ENCODE peak calls at places on chromosome 16, in eight cellular contexts. V is Panc1; D is vagina; Y is transverse colon; K is CD8-positive, alpha-beta T cell; O is A549; T is left ventricle myocardium inferior; B is brain microvascular endothelial cell. I is an unnamed sample.

GRCh38 chr16:3490911-3491629 is 4.2 kb downstream of the C16orf90 start:
- DNase-seq in V (no peak), D (no peak), Y (no peak), K (no peak), O (no peak), T (no peak), B (no peak), I (no peak)

GRCh38 chr16:57801856-57802634 is at the start of gene KIFC3:
- DNase-seq in V (no peak), D (no peak), Y (peak; percentile 74), K (peak; percentile 62), O (peak; percentile 80), T (peak; percentile 88), B (peak; percentile 79), I (peak; percentile 91)

GRCh38 chr16:23670137-23670776 is 8.4 kb upstream of the PLK1 start:
- DNase-seq in V (no peak), D (no peak), Y (no peak), K (no peak), O (no peak), T (no peak), B (peak; percentile 79), I (no peak)

GRCh38 chr16:69799601-69800000 is 37.5 kb downstream of the WWP2 start:
- DNase-seq in V (no peak), D (no peak), Y (no peak), K (no peak), O (no peak), T (no peak), B (no peak), I (no peak)

GRCh38 chr16:48081656-48082055 is 74.1 kb downstream of the ABCC12 start:
- DNase-seq in V (peak; percentile 4), D (no peak), Y (no peak), K (no peak), O (peak; percentile 78), T (no peak), B (peak; percentile 78), I (no peak)

GRCh38 chr16:82660078-82660645 is 33.4 kb downstream of the CDH13 start:
- DNase-seq in V (no peak), D (no peak), Y (no peak), K (no peak), O (no peak), T (no peak), B (peak; percentile 72), I (peak; percentile 45)

GRCh38 chr16:85650864-85651811 is 37.6 kb downstream of the GINS2 start:
- DNase-seq in V (no peak), D (no peak), Y (no peak), K (no peak), O (no peak), T (peak; percentile 47), B (no peak), I (no peak)

GRCh38 chr16:4734730-4735575 is 616 bp downstream of the DNAAF8 start:
- DNase-seq in V (peak; percentile 17), D (no peak), Y (peak; percentile 93), K (peak; percentile 96), O (peak; percentile 73), T (peak; percentile 91), B (peak; percentile 87), I (peak; percentile 94)

GRCh38 chr16:79532785-79533184 is 67.8 kb downstream of the MAF start:
- DNase-seq in V (no peak), D (no peak), Y (no peak), K (no peak), O (no peak), T (no peak), B (no peak), I (no peak)

GRCh38 chr16:79533292-79533691 is 67.2 kb downstream of the MAF start:
- DNase-seq in V (no peak), D (no peak), Y (no peak), K (no peak), O (no peak), T (no peak), B (no peak), I (no peak)

GRCh38 chr16:79535130-79535529 is 65.4 kb downstream of the MAF start:
- DNase-seq in V (no peak), D (no peak), Y (no peak), K (no peak), O (no peak), T (no peak), B (no peak), I (no peak)

GRCh38 chr16:79536958-79537357 is 63.6 kb downstream of the MAF start:
- DNase-seq in V (no peak), D (no peak), Y (no peak), K (no peak), O (no peak), T (no peak), B (no peak), I (no peak)

DNA sequence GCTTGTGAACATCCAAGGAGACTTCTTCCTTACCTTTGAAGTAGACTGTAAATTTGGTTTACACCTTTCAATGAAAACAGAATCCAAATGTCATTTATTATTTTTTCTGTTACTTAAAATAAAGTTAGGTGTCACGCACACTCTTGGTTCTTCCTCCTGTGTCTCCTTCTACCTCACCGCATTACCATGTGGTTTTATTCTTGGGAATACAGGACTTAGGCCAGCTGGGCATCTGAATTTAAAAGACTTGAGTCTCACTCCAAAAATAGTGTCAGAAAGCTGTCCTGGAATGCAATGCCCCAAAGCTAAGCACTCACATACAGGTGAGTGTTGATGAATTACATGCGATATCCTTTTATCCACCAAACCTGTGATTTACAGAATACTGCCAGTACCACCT is 66.4 kb downstream of the MAF start:
- DNase-seq in V (no peak), D (no peak), Y (no peak), K (no peak), O (no peak), T (no peak), B (no peak), I (no peak)
- H3K27ac ChIP-seq in V (no peak overlapping the region), D (no peak overlapping the region), Y (no peak overlapping the region), K (no peak overlapping the region), O (no peak overlapping the region), T (no peak overlapping the region), B (no peak overlapping the region), I (no peak overlapping the region)

GRCh38 chr16:397736-398332 is 835 bp downstream of the NME4 start:
- DNase-seq in V (no peak), D (peak; percentile 95), Y (peak; percentile 81), K (no peak), O (peak; percentile 86), T (peak; percentile 74), B (peak; percentile 50), I (peak; percentile 60)

GRCh38 chr16:399278-400019 is 2.2 kb upstream of the DECR2 start:
- DNase-seq in V (no peak), D (no peak), Y (no peak), K (no peak), O (peak; percentile 19), T (no peak), B (no peak), I (no peak)

GRCh38 chr16:401468-402348 is at the start of gene DECR2:
- DNase-seq in V (no peak), D (peak; percentile 97), Y (peak; percentile 98), K (peak; percentile 100), O (peak; percentile 93), T (peak; percentile 98), B (peak; percentile 89), I (peak; percentile 98)

GRCh38 chr16:398551-399277 is 1.7 kb downstream of the NME4 start:
- DNase-seq in V (no peak), D (no peak), Y (no peak), K (no peak), O (no peak), T (no peak), B (no peak), I (no peak)

GRCh38 chr16:400061-400540 is 1.6 kb upstream of the DECR2 start:
- DNase-seq in V (no peak), D (no peak), Y (no peak), K (no peak), O (peak; percentile 28), T (no peak), B (no peak), I (no peak)
- H3K4me3 ChIP-seq in V (peak overlapping the region; percentile 67), D (no peak overlapping the region), Y (no peak overlapping the region), K (no peak overlapping the region), O (peak overlapping the region; percentile 64), T (peak overlapping the region; percentile 80), B (peak overlapping the region; percentile 77), I (peak overlapping the region; percentile 74)

GRCh38 chr16:68131813-68132706 is 46.9 kb downstream of the NFATC3 start:
- DNase-seq in V (no peak), D (no peak), Y (no peak), K (no peak), O (no peak), T (no peak), B (no peak), I (no peak)

GRCh38 chr16:68130520-68130919 is 45.4 kb downstream of the NFATC3 start:
- DNase-seq in V (no peak), D (no peak), Y (no peak), K (no peak), O (no peak), T (no peak), B (no peak), I (no peak)

GRCh38 chr16:68134644-68135043 is 49.5 kb downstream of the NFATC3 start:
- DNase-seq in V (no peak), D (no peak), Y (no peak), K (no peak), O (no peak), T (no peak), B (no peak), I (no peak)

GRCh38 chr16:68126395-68126794 is 41.2 kb downstream of the NFATC3 start:
- DNase-seq in V (no peak), D (no peak), Y (no peak), K (no peak), O (no peak), T (no peak), B (no peak), I (no peak)

GRCh38 chr16:68128577-68129305 is 43.6 kb downstream of the NFATC3 start:
- DNase-seq in V (no peak), D (no peak), Y (no peak), K (no peak), O (no peak), T (no peak), B (peak; percentile 48), I (no peak)
- H3K27ac ChIP-seq in V (no peak overlapping the region), D (no peak overlapping the region), Y (no peak overlapping the region), K (no peak overlapping the region), O (no peak overlapping the region), T (peak overlapping the region; percentile 68), B (peak overlapping the region; percentile 48), I (no peak overlapping the region)

GRCh38 chr16:1534021-1535020 is 855 bp downstream of the TMEM204 start:
- DNase-seq in V (no peak), D (no peak), Y (no peak), K (no peak), O (no peak), T (no peak), B (no peak), I (no peak)

GRCh38 chr16:1533443-1533951 is at the start of gene TMEM204:
- DNase-seq in V (no peak), D (no peak), Y (peak; percentile 59), K (peak; percentile 44), O (no peak), T (peak; percentile 86), B (peak; percentile 46), I (no peak)

GRCh38 chr16:1537138-1537577 is 3.7 kb downstream of the TMEM204 start:
- DNase-seq in V (no peak), D (no peak), Y (no peak), K (no peak), O (no peak), T (no peak), B (no peak), I (no peak)

GRCh38 chr16:1536601-1537000 is 3.1 kb downstream of the TMEM204 start:
- DNase-seq in V (no peak), D (no peak), Y (no peak), K (no peak), O (no peak), T (no peak), B (no peak), I (no peak)

DNA sequence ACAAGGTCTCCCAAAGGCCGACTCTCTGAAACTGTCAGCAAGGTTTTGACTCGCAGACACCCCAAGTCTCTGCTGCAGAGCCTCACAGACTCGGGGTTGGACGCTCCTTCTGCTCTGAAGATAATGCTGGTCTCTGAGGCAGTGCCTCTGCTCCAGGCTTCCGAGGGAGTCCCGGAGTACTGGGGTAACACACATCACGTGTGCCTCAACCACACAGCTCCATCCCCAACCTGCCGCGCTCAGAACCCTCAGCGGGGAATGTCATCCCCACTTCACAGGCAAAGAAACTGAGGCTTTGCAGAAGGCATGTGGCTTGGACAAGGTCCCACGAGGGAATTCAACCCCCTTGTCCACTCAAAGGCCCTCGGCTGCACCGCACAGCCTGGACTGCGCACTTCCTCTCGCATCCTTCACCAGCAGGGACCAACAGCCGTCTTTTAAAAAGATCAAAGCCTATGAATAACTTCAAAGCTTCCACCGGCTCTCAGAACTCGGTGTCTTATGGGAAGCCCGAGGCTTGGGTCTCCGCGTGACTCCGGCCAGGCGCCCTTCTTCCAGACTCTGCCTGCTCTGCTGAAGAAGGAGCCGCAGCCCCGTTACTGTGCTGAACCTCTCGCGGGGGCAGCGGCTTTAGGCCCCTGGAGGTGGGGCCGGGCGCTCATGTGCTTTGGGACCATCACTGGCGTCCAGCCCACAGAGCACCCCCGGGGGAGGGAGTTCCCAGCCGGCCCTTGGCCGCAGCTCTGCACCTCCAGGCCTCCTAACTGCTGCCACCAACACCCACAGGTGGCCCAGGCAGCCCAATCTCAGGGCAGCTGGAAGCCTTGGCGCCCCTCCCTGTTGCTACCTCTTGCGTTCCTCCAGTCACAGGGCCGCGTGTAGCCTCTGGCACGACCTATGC is 2.2 kb downstream of the TMEM204 start:
- DNase-seq in V (no peak), D (no peak), Y (no peak), K (no peak), O (no peak), T (no peak), B (no peak), I (no peak)
- H3K4me3 ChIP-seq in V (no peak overlapping the region), D (peak overlapping the region; percentile 61), Y (peak overlapping the region; percentile 30), K (peak overlapping the region; percentile 78), O (no peak overlapping the region), T (peak overlapping the region; percentile 83), B (peak overlapping the region; percentile 56), I (peak overlapping the region; percentile 77)